ENCODE peak calls at places on chromosomes 11 and 22, in nine cellular contexts. Q, Y, F, L, N, R, V, C and Z are unnamed samples.

GRCh38 chr22:27416553-27417427 is 384.8 kb downstream of the MN1 start:
- DNase-seq in L (no peak), N (no peak), C (peak; percentile 59), F (peak; percentile 87), Q (peak; percentile 97), Y (no peak), V (no peak), R (no peak), Z (no peak)

GRCh38 chr11:67662142-67662805 is 11.7 kb upstream of the ACY3 start:
- DNase-seq in C (peak; percentile 47), F (peak; percentile 1), V (no peak), L (no peak), R (no peak), N (no peak), Y (no peak), Q (no peak), Z (no peak)

GRCh38 chr11:63769044-63769718 is 606 bp upstream of the ZFTA start:
- DNase-seq in C (no peak), V (peak; percentile 60), F (no peak), L (no peak), Y (peak; percentile 43), R (no peak), Q (peak; percentile 38), N (peak; percentile 58), Z (no peak)

GRCh38 chr11:63764712-63765631 is 3.6 kb downstream of the ZFTA start:
- DNase-seq in L (no peak), R (no peak), Q (no peak), C (no peak), F (no peak), N (no peak), V (peak; percentile 44), Y (no peak), Z (no peak)

GRCh38 chr11:2270322-2271076 is at the start of gene ASCL2:
- DNase-seq in L (no peak), V (peak; percentile 42), C (peak; percentile 44), N (no peak), R (no peak), Q (no peak), F (no peak), Y (no peak), Z (no peak)

GRCh38 chr11:125517116-125517804 is 21.2 kb upstream of the FEZ1 start:
- DNase-seq in Q (peak; percentile 45), R (no peak), Y (no peak), N (no peak), V (peak; percentile 73), F (peak; percentile 76), C (no peak), L (no peak), Z (peak; percentile 71)

GRCh38 chr11:1762537-1763302 is 1.0 kb downstream of the CTSD start:
- DNase-seq in C (peak; percentile 72), Y (no peak), L (no peak), F (peak; percentile 51), R (no peak), V (no peak), N (no peak), Q (no peak), Z (no peak)

GRCh38 chr11:122756417-122756816 is 81.9 kb upstream of the CRTAM start:
- DNase-seq in Q (no peak), R (no peak), N (peak; percentile 62), C (no peak), F (no peak), V (no peak), L (no peak), Y (peak; percentile 54), Z (no peak)

GRCh38 chr11:45362636-45363035 is 76.5 kb upstream of the SYT13 start:
- DNase-seq in L (no peak), C (no peak), R (no peak), F (no peak), V (no peak), Y (no peak), Q (no peak), N (no peak), Z (no peak)

GRCh38 chr11:114074546-114075342 is 15.2 kb downstream of the ZBTB16 start:
- DNase-seq in L (no peak), R (no peak), C (no peak), V (no peak), Q (no peak), Y (no peak), N (peak; percentile 60), F (no peak), Z (no peak)

GRCh38 chr22:24039046-24039445 is 27.9 kb downstream of the CABIN1 start:
- DNase-seq in V (no peak), C (no peak), R (no peak), Y (no peak), N (no peak), L (no peak), F (no peak), Q (no peak), Z (no peak)

GRCh38 chr11:18754308-18754707 is 28.3 kb upstream of the IGSF22 start:
- DNase-seq in C (no peak), N (no peak), R (no peak), L (no peak), V (no peak), F (no peak), Q (no peak), Y (no peak), Z (no peak)

GRCh38 chr11:130765951-130766649 is 150.2 kb downstream of the SNX19 start:
- DNase-seq in Q (peak; percentile 23), Y (no peak), N (no peak), C (no peak), V (no peak), R (no peak), F (no peak), L (no peak), Z (no peak)

GRCh38 chr11:81963018-81963417 is 770.6 kb downstream of the FAM181B start:
- DNase-seq in L (no peak), V (no peak), R (no peak), Q (peak; percentile 14), Y (no peak), C (no peak), F (no peak), N (no peak), Z (peak; percentile 6)

GRCh38 chr22:30078320-30079311 is 1.6 kb upstream of the HORMAD2 start:
- DNase-seq in R (no peak), F (no peak), V (no peak), C (no peak), Y (peak; percentile 38), L (no peak), N (no peak), Q (peak; percentile 53), Z (no peak)

GRCh38 chr11:103552086-103552485 is 442.9 kb downstream of the DYNC2H1 start:
- DNase-seq in V (no peak), Q (no peak), N (no peak), F (no peak), Y (no peak), C (no peak), L (no peak), R (no peak), Z (no peak)

GRCh38 chr22:24803064-24803542 is 2.9 kb upstream of the SGSM1 start:
- DNase-seq in F (peak; percentile 69), L (no peak), C (no peak), Q (peak; percentile 71), V (peak; percentile 83), Y (peak; percentile 67), R (peak; percentile 62), N (peak; percentile 53), Z (peak; percentile 73)

GRCh38 chr11:5197538-5197937 is 2.9 kb downstream of the OR51V1 start:
- DNase-seq in Y (no peak), R (no peak), N (no peak), C (no peak), Q (no peak), L (no peak), V (no peak), F (peak; percentile 4), Z (no peak)

GRCh38 chr22:49203863-49204598 is 623.6 kb downstream of the BRD1 start:
- DNase-seq in L (no peak), Q (no peak), C (peak; percentile 19), Y (no peak), N (no peak), V (no peak), R (no peak), F (no peak), Z (no peak)

GRCh38 chr11:61793829-61794204 is 1.1 kb downstream of the FEN1 start:
- DNase-seq in N (peak; percentile 8), Q (no peak), R (no peak), F (no peak), C (no peak), V (no peak), L (no peak), Y (no peak), Z (no peak)

GRCh38 chr11:78786086-78786485 is 211.4 kb upstream of the NARS2 start:
- DNase-seq in F (no peak), Y (no peak), C (no peak), R (no peak), Q (no peak), V (peak; percentile 16), N (no peak), L (no peak), Z (no peak)

GRCh38 chr11:134261626-134262488 is 8.5 kb downstream of the ACAD8 start:
- DNase-seq in F (peak; percentile 46), V (peak; percentile 35), C (no peak), Y (no peak), N (no peak), L (no peak), R (no peak), Q (peak; percentile 97), Z (peak; percentile 22)

GRCh38 chr11:92125316-92125715 is 99.3 kb upstream of the FAT3 start:
- DNase-seq in Y (no peak), V (no peak), N (no peak), C (no peak), F (no peak), R (no peak), L (no peak), Q (no peak), Z (no peak)

GRCh38 chr11:6531267-6531752 is 34.2 kb downstream of the DNHD1 start:
- DNase-seq in Y (no peak), L (no peak), N (no peak), C (no peak), F (peak; percentile 47), Q (peak; percentile 69), V (peak; percentile 27), R (no peak), Z (peak; percentile 77)

GRCh38 chr11:10655227-10655626 is 38.3 kb downstream of the IRAG1 start:
- DNase-seq in L (no peak), N (no peak), V (no peak), Y (no peak), C (no peak), Q (no peak), F (no peak), R (no peak), Z (no peak)

GRCh38 chr11:11742486-11742885 is 99.3 kb upstream of the USP47 start:
- DNase-seq in F (no peak), V (no peak), R (no peak), L (no peak), Q (peak; percentile 59), Y (no peak), N (no peak), C (no peak), Z (no peak)

GRCh38 chr11:115580927-115581680 is 76.9 kb upstream of the CADM1 start:
- DNase-seq in N (peak; percentile 63), V (peak; percentile 72), Q (peak; percentile 67), C (no peak), F (no peak), L (no peak), R (no peak), Y (no peak), Z (no peak)

GRCh38 chr11:135037828-135038227 is 625.8 kb upstream of the B3GAT1 start:
- DNase-seq in V (no peak), R (no peak), L (no peak), N (no peak), C (no peak), Q (no peak), F (no peak), Y (no peak), Z (no peak)